ENCODE peak calls at places on chromosome 10, in eight cellular contexts. Z is cardiac muscle cell; I is SK-N-SH; N is neural progenitor cell; Y is PC-9; T is left ventricle myocardium inferior; L is CD4-positive, alpha-beta memory T cell; F is colonic mucosa. P is an unnamed sample.
A peak's percentile ranks its signal among the peaks of the same experiment; 100 is the strongest.

GRCh38 chr10:109963439-109963838 is 40.1 kb upstream of the XPNPEP1 start:
- DNase-seq in N (no peak), T (no peak), I (peak; percentile 62), L (no peak), Z (no peak), F (no peak), Y (no peak), P (no peak)

GRCh38 chr10:78980815-78981214 is 88.0 kb upstream of the ZMIZ1 start:
- DNase-seq in T (no peak), F (no peak), I (no peak), L (no peak), Z (peak; percentile 40), Y (no peak), N (no peak), P (no peak)

GRCh38 chr10:23439920-23440875 is 1.3 kb downstream of the OTUD1 start:
- DNase-seq in L (peak; percentile 36), I (peak; percentile 72), N (peak; percentile 57), T (peak; percentile 29), Y (peak; percentile 16), Z (peak; percentile 33), F (peak; percentile 42), P (peak; percentile 33)

GRCh38 chr10:129495697-129496096 is 28.7 kb downstream of the MGMT start:
- DNase-seq in L (no peak), I (peak; percentile 70), T (no peak), F (no peak), Y (no peak), N (peak; percentile 52), Z (no peak), P (no peak)

GRCh38 chr10:59771162-59771807 is 18.0 kb upstream of the MRLN start:
- DNase-seq in L (no peak), I (no peak), T (no peak), Z (no peak), N (no peak), F (peak; percentile 71), Y (no peak), P (no peak)

GRCh38 chr10:122062831-122063674 is 74.1 kb downstream of the TACC2 start:
- DNase-seq in L (no peak), N (peak; percentile 47), F (peak; percentile 88), T (peak; percentile 85), Z (peak; percentile 87), Y (peak; percentile 75), I (peak; percentile 36), P (no peak)

GRCh38 chr10:123507298-123507697 is 158.9 kb upstream of the GPR26 start:
- DNase-seq in N (no peak), L (no peak), F (no peak), Y (no peak), Z (no peak), I (no peak), T (no peak), P (no peak)

GRCh38 chr10:67785098-67785497 is 52.9 kb downstream of the DNAJC12 start:
- DNase-seq in Z (no peak), F (no peak), I (no peak), Y (no peak), T (no peak), N (no peak), L (peak; percentile 59), P (no peak)

GRCh38 chr10:10677479-10677878 is 340.2 kb upstream of the CELF2 start:
- DNase-seq in I (peak; percentile 10), N (peak; percentile 78), F (peak; percentile 57), Z (peak; percentile 90), T (peak; percentile 44), Y (no peak), L (no peak), P (peak; percentile 13)

GRCh38 chr10:102752934-102753664 is 9.4 kb downstream of the WBP1L start:
- DNase-seq in I (peak; percentile 49), L (peak; percentile 9), Z (peak; percentile 81), F (no peak), N (peak; percentile 69), Y (no peak), T (no peak), P (no peak)

GRCh38 chr10:14670551-14671240 is 104.0 kb downstream of the FAM107B start:
- DNase-seq in L (no peak), T (no peak), Y (no peak), I (no peak), Z (peak; percentile 10), N (no peak), F (no peak), P (no peak)

GRCh38 chr10:32155075-32155516 is 98.9 kb upstream of the KIF5B start:
- DNase-seq in L (no peak), I (no peak), Y (peak; percentile 17), Z (peak; percentile 84), N (no peak), T (no peak), F (no peak), P (no peak)

GRCh38 chr10:92591550-92592140 is 1.3 kb upstream of the KIF11 start:
- DNase-seq in Y (peak; percentile 87), N (peak; percentile 91), I (peak; percentile 87), F (peak; percentile 91), T (peak; percentile 93), L (peak; percentile 92), Z (peak; percentile 97), P (peak; percentile 79)

GRCh38 chr10:120423350-120424197 is 33.5 kb upstream of the PLPP4 start:
- DNase-seq in F (peak; percentile 35), L (no peak), Z (peak; percentile 64), I (peak; percentile 67), Y (peak; percentile 1), T (no peak), N (peak; percentile 67), P (peak; percentile 40)

GRCh38 chr10:86520871-86521619 is 547 bp downstream of the WAPL start:
- DNase-seq in F (peak; percentile 79), N (peak; percentile 71), Y (peak; percentile 49), L (peak; percentile 28), Z (peak; percentile 55), I (peak; percentile 78), T (peak; percentile 53), P (peak; percentile 49)

GRCh38 chr10:78353636-78354035 is 320.0 kb downstream of the RPS24 start:
- DNase-seq in T (no peak), L (no peak), N (no peak), Z (no peak), F (no peak), Y (no peak), I (no peak), P (no peak)

GRCh38 chr10:72106896-72107295 is 18.5 kb upstream of the SPOCK2 start:
- DNase-seq in N (no peak), Z (no peak), T (no peak), F (no peak), I (no peak), L (no peak), Y (no peak), P (no peak)

GRCh38 chr10:72105675-72106074 is 17.3 kb upstream of the SPOCK2 start:
- DNase-seq in Y (no peak), N (no peak), F (no peak), I (no peak), L (no peak), T (no peak), Z (no peak), P (no peak)

GRCh38 chr10:72104472-72105097 is 16.2 kb upstream of the SPOCK2 start:
- DNase-seq in I (no peak), F (no peak), Z (no peak), N (no peak), Y (no peak), T (no peak), L (no peak), P (no peak)

GRCh38 chr10:72106154-72106849 is 18.0 kb upstream of the SPOCK2 start:
- DNase-seq in L (no peak), Y (no peak), Z (no peak), I (no peak), N (no peak), T (no peak), F (no peak), P (no peak)

DNA sequence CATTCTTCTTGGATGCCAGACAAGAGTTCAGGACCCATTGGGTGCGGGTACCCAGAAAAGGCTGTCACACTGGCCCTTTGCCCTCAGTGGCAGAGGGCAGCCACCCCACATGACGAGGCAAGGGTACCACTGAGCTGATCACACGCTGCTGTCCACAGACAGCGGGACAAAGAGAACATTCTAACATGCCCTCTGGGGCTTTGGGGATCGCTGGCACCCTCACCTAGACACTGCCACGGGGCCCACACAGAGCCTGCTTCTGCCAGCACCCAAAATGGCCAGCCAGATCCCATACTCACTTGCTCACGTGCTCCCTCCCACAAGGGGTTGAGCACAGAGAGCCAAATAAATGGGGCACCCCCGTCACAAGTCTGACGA is 16.7 kb upstream of the SPOCK2 start:
- DNase-seq in L (no peak), Z (no peak), N (no peak), I (no peak), Y (no peak), T (no peak), F (no peak), P (no peak)
- H3K27ac ChIP-seq in L (no peak overlapping the region), Z (no peak overlapping the region), N (no peak overlapping the region), I (no peak overlapping the region), Y (no peak overlapping the region), T (peak overlapping the region; percentile 78), F (no peak overlapping the region), P (peak overlapping the region; percentile 60)

GRCh38 chr10:47406870-47407648 is 23.0 kb upstream of the ZNF488 start:
- DNase-seq in N (no peak), L (no peak), F (no peak), Z (peak; percentile 46), Y (peak; percentile 95), I (no peak), T (no peak), P (no peak)
- H3K27ac ChIP-seq in N (no peak overlapping the region), L (no peak overlapping the region), F (no peak overlapping the region), Z (no peak overlapping the region), Y (peak overlapping the region; percentile 81), I (no peak overlapping the region), T (no peak overlapping the region), P (no peak overlapping the region)

DNA sequence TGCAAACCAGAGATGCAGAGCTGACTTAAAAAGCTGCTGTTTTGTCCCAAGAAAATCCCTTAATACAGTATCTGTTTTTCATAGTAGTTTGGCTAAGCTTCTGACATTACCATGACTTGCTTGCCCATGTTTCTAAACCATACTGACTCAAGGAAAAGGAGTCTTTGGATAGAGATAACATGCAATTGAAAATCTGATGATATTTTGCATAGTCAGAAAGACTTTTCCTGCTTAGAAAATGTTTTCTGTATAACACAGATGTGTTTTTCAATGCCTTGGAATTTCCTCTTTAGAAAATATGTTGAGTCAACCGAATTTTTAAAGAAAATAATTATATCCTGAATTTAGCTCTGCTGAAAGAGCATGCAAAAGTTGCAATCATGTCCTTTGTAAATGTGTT is 21.5 kb upstream of the AKR1E2 start:
- DNase-seq in F (no peak), T (no peak), N (no peak), L (no peak), Y (no peak), I (no peak), Z (peak; percentile 30), P (no peak)
- H3K27ac ChIP-seq in F (no peak overlapping the region), T (no peak overlapping the region), N (no peak overlapping the region), L (no peak overlapping the region), Y (no peak overlapping the region), I (peak overlapping the region; percentile 13), Z (no peak overlapping the region), P (no peak overlapping the region)

DNA sequence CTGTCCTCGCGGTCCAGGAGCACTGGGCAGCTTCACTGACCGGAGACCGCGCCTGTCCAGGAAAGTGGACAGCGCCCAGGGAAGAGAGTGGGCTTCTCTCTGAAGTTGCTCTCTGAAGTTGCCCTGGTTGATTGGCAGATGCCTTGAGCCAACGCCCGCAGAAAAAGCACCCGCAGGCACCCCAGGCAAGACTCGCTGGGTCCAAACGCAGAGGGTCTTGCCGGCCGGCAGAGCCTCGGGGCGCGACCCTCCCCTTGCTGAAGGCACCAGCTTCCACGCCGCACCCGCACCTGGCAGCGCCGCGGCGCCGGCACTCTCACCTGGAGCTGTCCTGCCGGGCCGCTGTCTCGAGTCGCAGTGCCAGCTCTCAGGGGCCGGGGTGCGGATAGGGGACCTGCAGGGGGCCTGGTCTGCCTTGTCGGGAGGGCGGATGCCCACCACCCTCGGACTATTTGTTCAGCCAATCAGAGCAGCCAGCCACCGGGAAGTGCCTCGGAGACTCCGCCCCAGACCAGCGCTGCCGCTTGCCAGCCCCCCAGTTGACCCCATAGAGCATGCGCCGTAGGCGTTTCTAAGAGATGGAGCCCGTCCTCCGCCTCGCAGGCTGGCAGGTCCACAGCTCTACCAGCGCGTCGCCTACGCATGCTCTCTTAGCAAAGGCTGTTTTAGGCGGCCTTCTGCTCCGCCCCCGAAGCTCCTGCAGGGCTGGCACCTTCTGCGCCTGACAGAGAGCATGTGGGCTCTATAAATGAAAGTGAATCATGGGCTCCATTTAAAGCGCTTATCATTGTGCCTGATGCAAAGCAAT is at the start of gene LIPA:
- DNase-seq in N (peak; percentile 97), T (peak; percentile 95), Z (peak; percentile 99), Y (peak; percentile 90), I (peak; percentile 96), L (peak; percentile 96), F (peak; percentile 95), P (peak; percentile 95)
- H3K27ac ChIP-seq in N (no peak within 1 kb of the TSS), T (peak within 1 kb of the TSS; percentile 85), Z (no peak within 1 kb of the TSS), Y (peak within 1 kb of the TSS; percentile 32), I (peak within 1 kb of the TSS; percentile 73), L (peak within 1 kb of the TSS; percentile 56), F (peak within 1 kb of the TSS; percentile 30), P (peak within 1 kb of the TSS; percentile 96)